ENCODE peak calls at places on chromosome 6, in six cellular contexts. N is progenitor cell of endocrine pancreas; Z is CD8-positive, alpha-beta T cell; D is fibroblast of lung; Q is GM10248; G is cardiac fibroblast. S is an unnamed sample.

GRCh38 chr6:26576929-26577719 is 19.6 kb upstream of the ABT1 start:
- DNase-seq in N (no peak), Z (no peak), D (peak; percentile 76), Q (no peak), G (peak; percentile 96), S (peak; percentile 86)

GRCh38 chr6:143258945-143259344 is 191.6 kb downstream of the ADAT2 start:
- DNase-seq in N (no peak), Z (no peak), D (no peak), Q (no peak), G (no peak), S (no peak)

GRCh38 chr6:9397981-9398559 is 962.7 kb upstream of the SLC35B3 start:
- DNase-seq in N (no peak), Z (no peak), D (no peak), Q (no peak), G (no peak), S (no peak)

GRCh38 chr6:137697267-137697938 is 169.7 kb upstream of the TNFAIP3 start:
- DNase-seq in N (no peak), Z (no peak), D (peak; percentile 83), Q (no peak), G (peak; percentile 47), S (peak; percentile 33)

GRCh38 chr6:16182428-16182827 is 53.5 kb downstream of the MYLIP start:
- DNase-seq in N (no peak), Z (no peak), D (no peak), Q (no peak), G (no peak), S (no peak)

GRCh38 chr6:27161946-27162603 is 85.4 kb upstream of the PRSS16 start:
- DNase-seq in N (no peak), Z (no peak), D (peak; percentile 70), Q (no peak), G (peak; percentile 84), S (peak; percentile 90)

GRCh38 chr6:152399409-152399808 is 237.8 kb downstream of the SYNE1 start:
- DNase-seq in N (no peak), Z (no peak), D (peak; percentile 25), Q (no peak), G (no peak), S (no peak)

GRCh38 chr6:75143186-75143585 is 62.7 kb downstream of the COL12A1 start:
- DNase-seq in N (no peak), Z (no peak), D (peak; percentile 88), Q (no peak), G (peak; percentile 78), S (peak; percentile 81)

GRCh38 chr6:136646377-136646776 is 96.2 kb upstream of the MAP7 start:
- DNase-seq in N (no peak), Z (no peak), D (peak; percentile 64), Q (no peak), G (peak; percentile 40), S (peak; percentile 3)

GRCh38 chr6:53168516-53169257 is 20.0 kb upstream of the GCM1 start:
- DNase-seq in N (no peak), Z (no peak), D (peak; percentile 90), Q (no peak), G (peak; percentile 63), S (peak; percentile 56)

GRCh38 chr6:75409286-75409685 is 84.3 kb downstream of the FILIP1 start:
- DNase-seq in N (no peak), Z (no peak), D (peak; percentile 69), Q (no peak), G (no peak), S (peak; percentile 55)

GRCh38 chr6:56551409-56552120 is 91.1 kb downstream of the DST start:
- DNase-seq in N (no peak), Z (no peak), D (no peak), Q (no peak), G (no peak), S (no peak)

GRCh38 chr6:106972500-106972899 is 2.0 kb downstream of the CD24 start:
- DNase-seq in N (peak; percentile 28), Z (no peak), D (peak; percentile 31), Q (no peak), G (no peak), S (no peak)

GRCh38 chr6:125009578-125009977 is 47.3 kb downstream of the RNF217 start:
- DNase-seq in N (no peak), Z (no peak), D (peak; percentile 54), Q (no peak), G (peak; percentile 58), S (no peak)

GRCh38 chr6:15922510-15923307 is 206.2 kb upstream of the MYLIP start:
- DNase-seq in N (no peak), Z (no peak), D (peak; percentile 67), Q (no peak), G (peak; percentile 2), S (peak; percentile 10)

GRCh38 chr6:163834226-163834970 is 419.9 kb downstream of the QKI start:
- DNase-seq in N (no peak), Z (no peak), D (no peak), Q (no peak), G (no peak), S (no peak)

GRCh38 chr6:3698021-3698420 is 53.5 kb downstream of the PXDC1 start:
- DNase-seq in N (no peak), Z (no peak), D (peak; percentile 86), Q (no peak), G (no peak), S (no peak)

GRCh38 chr6:167573461-167574215 is 248.8 kb downstream of the TTLL2 start:
- DNase-seq in N (no peak), Z (no peak), D (peak; percentile 22), Q (no peak), G (no peak), S (no peak)

GRCh38 chr6:2127484-2127911 is 117.9 kb downstream of the GMDS start:
- DNase-seq in N (no peak), Z (no peak), D (no peak), Q (peak; percentile 45), G (no peak), S (no peak)

GRCh38 chr6:36917541-36918193 is 31.9 kb downstream of the C6orf89 start:
- DNase-seq in N (no peak), Z (no peak), D (peak; percentile 75), Q (no peak), G (no peak), S (peak; percentile 86)

GRCh38 chr6:1987640-1988039 is 257.8 kb downstream of the GMDS start:
- DNase-seq in N (no peak), Z (no peak), D (peak; percentile 75), Q (no peak), G (peak; percentile 78), S (peak; percentile 75)

GRCh38 chr6:169023161-169023874 is 230.3 kb downstream of the THBS2 start:
- DNase-seq in N (no peak), Z (no peak), D (no peak), Q (no peak), G (no peak), S (no peak)

GRCh38 chr6:87378947-87379346 is 28.8 kb upstream of the CFAP206 start:
- DNase-seq in N (no peak), Z (no peak), D (no peak), Q (peak; percentile 12), G (peak; percentile 18), S (no peak)

GRCh38 chr6:5260661-5261544 is at the start of the genes FARS2 and LYRM4:
- DNase-seq in N (peak; percentile 81), Z (peak; percentile 88), D (peak; percentile 86), Q (peak; percentile 91), G (peak; percentile 89), S (peak; percentile 75)
- TF ChIP-seq CTCF in N (peak; percentile 50), Z (no peak), D (no peak), Q (no peak), G (no peak), S (peak; percentile 75)

GRCh38 chr6:160088069-160088773 is 33.4 kb upstream of the SLC22A1 start:
- DNase-seq in N (peak; percentile 37), Z (no peak), D (peak; percentile 78), Q (no peak), G (peak; percentile 88), S (peak; percentile 95)
- TF ChIP-seq CTCF in N (peak; percentile 72), Z (no peak), D (peak; percentile 97), Q (peak; percentile 34), G (peak; percentile 92), S (peak; percentile 87)

DNA sequence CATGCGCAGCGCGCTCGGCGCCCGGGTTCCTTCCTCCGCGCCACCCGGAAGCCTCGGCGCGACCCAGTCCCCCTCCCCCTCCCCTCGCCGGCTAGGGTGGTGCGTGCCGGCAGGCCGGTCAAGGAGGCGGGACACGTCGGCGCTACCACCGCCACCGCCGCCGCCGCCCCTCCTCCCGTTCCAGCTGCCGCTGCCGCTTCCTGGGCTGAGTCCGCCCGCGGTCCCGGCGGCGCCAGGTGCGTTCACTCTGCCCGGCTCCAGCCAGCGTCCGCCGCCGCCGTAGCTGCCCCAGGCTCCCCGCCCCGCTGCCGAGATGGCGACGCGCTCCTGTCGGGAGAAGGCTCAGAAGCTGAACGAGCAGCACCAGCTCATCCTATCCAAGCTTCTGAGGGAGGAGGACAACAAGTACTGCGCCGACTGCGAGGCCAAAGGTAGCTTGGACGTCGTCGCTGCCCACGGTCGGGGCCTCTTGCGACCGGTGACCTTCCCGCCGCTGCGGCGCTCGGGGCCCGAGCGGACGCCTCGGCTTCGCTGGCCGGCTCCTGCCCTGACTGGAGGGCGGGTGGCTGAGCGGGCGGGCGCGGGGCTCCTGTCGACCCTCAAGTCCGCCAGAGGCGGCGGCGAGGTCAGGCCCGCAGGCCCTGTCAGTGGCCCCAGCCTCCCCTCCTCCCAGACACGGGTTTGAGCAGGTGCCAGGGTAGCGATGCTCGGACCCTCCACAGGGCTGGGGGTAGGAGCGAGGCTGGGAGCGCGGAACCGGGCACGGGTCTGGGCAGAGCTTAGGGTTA is at the start of gene SMAP1:
- DNase-seq in N (peak; percentile 89), Z (peak; percentile 79), D (peak; percentile 86), Q (peak; percentile 97), G (peak; percentile 89), S (peak; percentile 48)
- TF ChIP-seq CTCF in N (peak; percentile 44), Z (no peak), D (no peak), Q (no peak), G (no peak), S (no peak)

GRCh38 chr6:105364243-105364642 is 38.6 kb downstream of the PREP start:
- DNase-seq in N (no peak), Z (no peak), D (no peak), Q (no peak), G (no peak), S (no peak)

GRCh38 chr6:105357147-105357546 is 45.7 kb downstream of the PREP start:
- DNase-seq in N (no peak), Z (no peak), D (no peak), Q (no peak), G (no peak), S (no peak)

GRCh38 chr6:105363100-105363754 is 39.7 kb downstream of the PREP start:
- DNase-seq in N (no peak), Z (no peak), D (peak; percentile 25), Q (no peak), G (peak; percentile 52), S (peak; percentile 28)

DNA sequence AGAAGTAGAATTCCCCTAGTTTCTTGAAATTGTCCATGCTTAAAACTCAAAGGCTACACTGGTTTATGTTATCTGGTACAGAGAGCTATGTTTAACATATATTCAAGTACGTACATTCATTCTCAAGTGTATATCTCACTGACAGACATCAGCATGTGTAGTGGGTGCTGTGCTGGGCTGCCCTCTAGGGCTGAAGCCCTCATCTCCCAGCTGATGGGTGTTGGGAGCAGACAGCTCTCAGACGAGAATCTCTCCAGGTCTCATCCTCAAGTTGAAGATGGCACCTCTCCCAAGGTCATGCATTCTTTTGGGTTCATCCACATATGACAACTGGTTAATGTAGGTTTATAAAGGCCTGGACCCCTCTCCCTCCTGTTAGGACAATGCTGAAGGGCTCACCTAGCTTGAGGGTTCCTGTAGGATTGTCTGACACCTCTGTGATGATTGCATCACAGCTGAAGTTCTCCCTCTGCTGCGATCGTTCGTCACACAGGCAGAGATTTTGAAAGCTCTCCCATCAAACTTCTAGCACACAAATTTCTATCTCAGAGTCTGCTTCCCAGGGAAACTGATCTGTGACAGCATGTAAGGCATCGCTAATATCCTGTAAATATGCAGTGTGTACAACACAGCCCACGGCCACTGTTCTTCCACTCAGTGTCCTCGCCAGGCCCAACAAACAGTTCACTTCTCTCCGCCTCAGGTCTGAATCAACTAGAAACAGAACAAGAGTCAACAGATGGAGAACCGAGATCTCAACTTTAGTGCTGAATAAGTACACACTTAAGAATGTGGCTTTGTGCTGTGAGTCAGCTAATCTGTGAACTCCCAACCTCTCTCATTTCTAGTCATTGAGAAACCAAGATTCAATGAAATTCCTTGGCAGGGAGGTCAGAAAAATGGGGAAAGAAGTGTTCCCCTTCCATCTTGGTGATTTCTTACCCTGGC is 43.2 kb downstream of the PREP start:
- DNase-seq in N (no peak), Z (no peak), D (peak; percentile 96), Q (no peak), G (peak; percentile 95), S (peak; percentile 91)
- TF ChIP-seq CTCF in N (no peak), Z (no peak), D (no peak), Q (no peak), G (no peak), S (no peak)